ENCODE peak calls at places on chromosomes 3 and 15, in seven cellular contexts. M is pancreas, V is heart right ventricle, E is AG10803, U is A549, G is gastrocnemius medialis, W is fibroblast of pulmonary artery. I is an unnamed sample.
A peak's percentile ranks its signal among the peaks of the same experiment; 100 is the strongest.

GRCh38 chr15:52448010-52448890 is 80.4 kb downstream of the MYO5A start:
- DNase-seq in M (no peak), V (no peak), E (no peak), U (no peak), G (no peak), W (no peak), I (no peak)

GRCh38 chr3:13308406-13308805 is 111.7 kb downstream of the NUP210 start:
- DNase-seq in M (peak; percentile 58), V (no peak), E (peak; percentile 17), U (peak; percentile 71), G (no peak), W (peak; percentile 31), I (no peak)

GRCh38 chr3:87267953-87268645 is 8.3 kb downstream of the POU1F1 start:
- DNase-seq in M (peak; percentile 40), V (no peak), E (no peak), U (no peak), G (no peak), W (no peak), I (no peak)

GRCh38 chr15:71473751-71474150 is 336.6 kb upstream of the NR2E3 start:
- DNase-seq in M (no peak), V (no peak), E (no peak), U (no peak), G (no peak), W (no peak), I (no peak)

GRCh38 chr15:89777821-89778380 is 1.8 kb downstream of the MESP2 start:
- DNase-seq in M (no peak), V (no peak), E (no peak), U (no peak), G (no peak), W (no peak), I (no peak)

GRCh38 chr3:69948246-69948862 is 51.2 kb upstream of the SAMMSON start:
- DNase-seq in M (no peak), V (no peak), E (peak; percentile 51), U (peak; percentile 43), G (no peak), W (peak; percentile 61), I (no peak)

GRCh38 chr3:154684440-154684839 is 254.4 kb upstream of the GPR149 start:
- DNase-seq in M (peak; percentile 6), V (no peak), E (no peak), U (no peak), G (no peak), W (no peak), I (no peak)

GRCh38 chr3:187025254-187025655 is 94.9 kb downstream of the ST6GAL1 start:
- DNase-seq in M (no peak), V (no peak), E (no peak), U (no peak), G (no peak), W (no peak), I (no peak)

GRCh38 chr15:70859322-70859908 is 5.5 kb upstream of the LARP6 start:
- DNase-seq in M (no peak), V (no peak), E (no peak), U (no peak), G (no peak), W (no peak), I (no peak)

GRCh38 chr15:50380089-50380488 is 25.1 kb upstream of the GABPB1 start:
- DNase-seq in M (no peak), V (no peak), E (peak; percentile 23), U (no peak), G (no peak), W (peak; percentile 38), I (no peak)

GRCh38 chr3:46719044-46719565 is 1.4 kb upstream of the PRSS50 start:
- DNase-seq in M (no peak), V (no peak), E (no peak), U (no peak), G (no peak), W (no peak), I (no peak)

GRCh38 chr3:53716998-53717397 is 129.2 kb downstream of the CHDH start:
- DNase-seq in M (no peak), V (no peak), E (no peak), U (no peak), G (no peak), W (no peak), I (no peak)

GRCh38 chr15:48221885-48222284 is 15.8 kb downstream of the SLC12A1 start:
- DNase-seq in M (no peak), V (no peak), E (peak; percentile 15), U (no peak), G (no peak), W (no peak), I (no peak)

GRCh38 chr3:159458982-159459381 is 529.7 kb upstream of the IL12A start:
- DNase-seq in M (no peak), V (no peak), E (no peak), U (no peak), G (no peak), W (no peak), I (no peak)

GRCh38 chr3:58989173-58989572 is 60.7 kb downstream of the CFAP20DC start:
- DNase-seq in M (no peak), V (no peak), E (peak; percentile 31), U (no peak), G (no peak), W (peak; percentile 27), I (no peak)

GRCh38 chr3:141148169-141148568 is 83.5 kb upstream of the PXYLP1 start:
- DNase-seq in M (no peak), V (no peak), E (no peak), U (no peak), G (no peak), W (no peak), I (no peak)

GRCh38 chr3:25945366-25945765 is 155.5 kb downstream of the OXSM start:
- DNase-seq in M (no peak), V (no peak), E (no peak), U (no peak), G (no peak), W (no peak), I (no peak)

GRCh38 chr3:188776447-188776846 is 395.3 kb upstream of the TPRG1 start:
- DNase-seq in M (no peak), V (no peak), E (peak; percentile 74), U (no peak), G (no peak), W (peak; percentile 80), I (no peak)

GRCh38 chr3:171456765-171457164 is 3.4 kb downstream of the TNIK start:
- DNase-seq in M (no peak), V (no peak), E (no peak), U (no peak), G (no peak), W (no peak), I (no peak)

GRCh38 chr3:171455603-171456550 is 4.3 kb downstream of the TNIK start:
- DNase-seq in M (peak; percentile 13), V (peak; percentile 19), E (no peak), U (no peak), G (no peak), W (no peak), I (no peak)

GRCh38 chr3:171451915-171452707 is 8.1 kb downstream of the TNIK start:
- DNase-seq in M (no peak), V (no peak), E (no peak), U (no peak), G (no peak), W (no peak), I (no peak)

GRCh38 chr3:171454026-171454425 is 6.2 kb downstream of the TNIK start:
- DNase-seq in M (no peak), V (no peak), E (no peak), U (no peak), G (no peak), W (no peak), I (no peak)

GRCh38 chr3:171453175-171453868 is 6.9 kb downstream of the TNIK start:
- DNase-seq in M (no peak), V (no peak), E (no peak), U (no peak), G (no peak), W (peak; percentile 18), I (no peak)
- TF ChIP-seq CTCF in M (no peak), V (peak; percentile 13), E (no peak), U (peak; percentile 15), G (no peak), W (peak; percentile 27), I (peak; percentile 25)

DNA sequence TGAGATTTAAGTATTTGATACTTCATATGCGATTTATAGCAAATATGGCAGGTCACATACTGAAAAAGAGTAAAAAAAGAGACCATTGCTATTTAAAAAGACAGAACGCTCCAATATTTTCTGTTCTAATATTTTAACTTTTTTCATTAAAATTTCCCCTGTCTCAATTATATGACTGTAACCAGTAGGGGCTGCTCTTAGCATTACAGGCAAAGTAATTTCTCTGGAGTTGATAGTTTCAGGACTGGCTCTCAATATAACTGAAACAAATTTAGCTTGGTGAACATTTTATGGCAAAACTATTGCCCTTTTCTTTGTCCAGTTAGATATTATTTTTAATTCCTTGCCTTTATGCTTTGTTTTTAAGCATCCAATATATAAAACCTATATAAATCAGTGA is 286.3 kb upstream of the ROBO2 start:
- DNase-seq in M (no peak), V (no peak), E (no peak), U (no peak), G (no peak), W (no peak), I (no peak)
- TF ChIP-seq CTCF in M (no peak), V (no peak), E (no peak), U (no peak), G (no peak), W (no peak), I (no peak)

GRCh38 chr3:112437146-112438022 is 61.9 kb downstream of the BTLA start:
- DNase-seq in M (no peak), V (no peak), E (peak; percentile 44), U (peak; percentile 45), G (no peak), W (peak; percentile 64), I (no peak)
- TF ChIP-seq CTCF in M (no peak), V (no peak), E (peak; percentile 62), U (peak; percentile 14), G (peak; percentile 20), W (peak; percentile 47), I (peak; percentile 12)

DNA sequence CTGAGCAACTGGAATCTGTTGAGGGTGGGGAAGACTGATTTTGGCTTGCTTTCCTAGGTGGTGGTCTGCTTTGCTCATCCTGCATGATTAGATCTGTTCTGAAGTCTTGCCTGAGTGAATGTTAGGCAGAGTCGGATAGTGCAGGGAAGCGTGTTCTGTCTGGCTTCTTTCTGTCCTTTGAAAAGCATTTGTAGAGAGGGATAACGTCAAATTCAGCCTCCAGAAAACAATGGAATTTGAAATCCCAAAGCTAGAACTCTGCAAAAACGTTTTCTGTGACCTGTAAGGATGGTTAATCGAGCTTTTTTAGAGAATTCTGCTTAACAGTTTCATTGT is 1.4 kb downstream of the GLCE start:
- DNase-seq in M (no peak), V (no peak), E (no peak), U (no peak), G (no peak), W (no peak), I (no peak)
- TF ChIP-seq CTCF in M (no peak), V (no peak), E (no peak), U (peak; percentile 12), G (no peak), W (no peak), I (no peak)

DNA sequence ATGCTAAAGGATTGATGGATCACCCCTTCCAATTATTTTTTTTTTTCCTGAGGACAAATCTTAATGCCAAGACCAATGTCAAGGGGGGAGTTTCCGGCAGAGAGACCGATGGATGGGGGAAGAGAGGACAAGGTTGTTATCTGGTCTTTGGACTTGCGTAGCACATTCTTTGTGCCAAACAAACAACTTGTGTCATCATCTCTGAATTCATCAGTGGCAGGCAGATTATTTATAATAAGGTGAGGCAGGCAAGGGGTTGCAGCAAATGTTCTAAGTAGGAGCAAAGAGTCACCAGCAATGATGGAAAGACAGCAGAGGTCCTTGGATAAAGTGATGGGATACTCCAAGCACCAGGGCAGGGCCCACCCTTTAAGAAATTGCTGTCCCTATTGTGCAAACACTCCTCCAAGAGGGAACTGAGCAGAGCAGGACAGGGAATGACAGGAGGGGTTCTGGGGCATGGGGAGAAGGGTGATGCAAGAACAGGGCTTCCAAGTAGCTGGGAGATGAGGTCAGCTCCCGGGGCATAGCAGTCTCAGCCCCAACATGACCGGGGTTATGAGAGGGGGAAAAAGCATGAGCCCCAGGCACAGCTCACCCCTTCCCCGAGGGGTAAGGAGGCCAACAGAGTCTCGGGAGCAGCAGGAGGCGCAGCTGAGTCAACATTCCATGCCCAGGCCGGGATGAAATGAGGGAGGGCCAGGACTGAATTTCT is 57.4 kb downstream of the ANXA2 start:
- DNase-seq in M (no peak), V (no peak), E (peak; percentile 64), U (no peak), G (no peak), W (no peak), I (no peak)
- TF ChIP-seq CTCF in M (no peak), V (no peak), E (peak; percentile 34), U (peak; percentile 23), G (no peak), W (no peak), I (no peak)